ENCODE peak calls at places on chromosome 10, in four cellular contexts. One of them, this sample, is unnamed.

GRCh38 chr10:85319150-85319549 is 990.8 kb downstream of the CCSER2 start:
- DNase-seq in stomach: no peak
- DNase-seq in CD8-positive, alpha-beta memory T cell: no peak
- DNase-seq in aorta: no peak
- DNase-seq in this sample: no peak

GRCh38 chr10:5595591-5596590 is 70.5 kb downstream of the ASB13 start:
- DNase-seq in aorta: peak
- DNase-seq in CD8-positive, alpha-beta memory T cell: no peak
- DNase-seq in stomach: no peak
- DNase-seq in this sample: no peak

GRCh38 chr10:101961591-101962498 is 94.1 kb downstream of the ARMH3 start:
- DNase-seq in stomach: no peak
- DNase-seq in aorta: no peak
- DNase-seq in CD8-positive, alpha-beta memory T cell: no peak
- DNase-seq in this sample: no peak

GRCh38 chr10:61024801-61025201 is 80.8 kb upstream of the RHOBTB1 start:
- DNase-seq in aorta: no peak
- DNase-seq in CD8-positive, alpha-beta memory T cell: no peak
- DNase-seq in stomach: no peak
- DNase-seq in this sample: no peak

GRCh38 chr10:5013385-5013784 is 9.7 kb upstream of the AKR1C2 start:
- DNase-seq in aorta: no peak
- DNase-seq in stomach: no peak
- DNase-seq in CD8-positive, alpha-beta memory T cell: no peak
- DNase-seq in this sample: no peak

GRCh38 chr10:79066460-79067240 is 2.1 kb upstream of the ZMIZ1 start:
- DNase-seq in CD8-positive, alpha-beta memory T cell: no peak
- DNase-seq in aorta: no peak
- DNase-seq in stomach: no peak
- DNase-seq in this sample: peak

GRCh38 chr10:110336111-110336721 is 31.5 kb upstream of the SMNDC1 start:
- DNase-seq in CD8-positive, alpha-beta memory T cell: no peak
- DNase-seq in stomach: no peak
- DNase-seq in aorta: no peak
- DNase-seq in this sample: no peak

GRCh38 chr10:69866688-69867461 is 65.2 kb downstream of the COL13A1 start:
- DNase-seq in CD8-positive, alpha-beta memory T cell: no peak
- DNase-seq in aorta: no peak
- DNase-seq in stomach: peak
- DNase-seq in this sample: peak

GRCh38 chr10:9076066-9076465 is 1021.6 kb downstream of the GATA3 start:
- DNase-seq in stomach: no peak
- DNase-seq in aorta: no peak
- DNase-seq in CD8-positive, alpha-beta memory T cell: no peak
- DNase-seq in this sample: no peak

GRCh38 chr10:133163889-133164815 is 4.1 kb downstream of the KNDC1 start:
- DNase-seq in CD8-positive, alpha-beta memory T cell: no peak
- DNase-seq in stomach: no peak
- DNase-seq in aorta: peak
- DNase-seq in this sample: no peak

GRCh38 chr10:81018898-81019890 is 481.5 kb downstream of the SH2D4B start:
- DNase-seq in CD8-positive, alpha-beta memory T cell: no peak
- DNase-seq in aorta: no peak
- DNase-seq in stomach: no peak
- DNase-seq in this sample: peak

GRCh38 chr10:74738985-74739567 is 87.3 kb upstream of the KAT6B start:
- DNase-seq in aorta: no peak
- DNase-seq in stomach: no peak
- DNase-seq in CD8-positive, alpha-beta memory T cell: peak
- DNase-seq in this sample: peak

GRCh38 chr10:10804998-10805737 is 212.5 kb upstream of the CELF2 start:
- DNase-seq in stomach: no peak
- DNase-seq in CD8-positive, alpha-beta memory T cell: no peak
- DNase-seq in aorta: no peak
- DNase-seq in this sample: no peak

GRCh38 chr10:97333601-97334369 is 744 bp downstream of the FRAT2 start:
- DNase-seq in stomach: peak
- DNase-seq in CD8-positive, alpha-beta memory T cell: peak
- DNase-seq in aorta: peak
- DNase-seq in this sample: peak

GRCh38 chr10:91756286-91756685 is 41.9 kb upstream of the TNKS2 start:
- DNase-seq in CD8-positive, alpha-beta memory T cell: no peak
- DNase-seq in aorta: no peak
- DNase-seq in stomach: no peak
- DNase-seq in this sample: no peak

GRCh38 chr10:95694665-95695064 is 938 bp upstream of the TCTN3 start:
- DNase-seq in CD8-positive, alpha-beta memory T cell: no peak
- DNase-seq in stomach: no peak
- DNase-seq in aorta: no peak
- DNase-seq in this sample: no peak
- H3K4me3 ChIP-seq in CD8-positive, alpha-beta memory T cell: no peak
- H3K4me3 ChIP-seq in stomach: no peak
- H3K4me3 ChIP-seq in aorta: no peak
- H3K4me3 ChIP-seq in this sample: no peak

DNA sequence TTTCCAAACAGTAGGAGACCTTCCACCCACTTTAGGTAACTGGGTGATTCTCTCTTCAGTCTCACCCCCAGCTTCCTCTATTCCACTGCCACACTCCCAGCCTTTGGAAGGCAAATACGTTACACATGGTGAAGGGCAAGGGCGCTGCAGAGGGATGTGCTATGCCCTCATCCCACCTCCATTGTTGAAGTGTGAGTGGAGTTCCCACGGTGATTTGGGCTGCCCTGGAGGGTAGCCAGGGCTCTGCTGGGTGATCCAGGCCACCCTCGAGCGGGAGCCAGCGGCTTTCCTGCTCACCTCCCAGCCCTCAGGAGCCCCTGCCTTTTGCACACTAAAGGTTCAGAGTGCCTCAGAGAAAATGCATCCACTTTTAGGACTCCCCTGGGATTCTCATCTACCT is 181.1 kb downstream of the ZMYND11 start:
- DNase-seq in stomach: no peak
- DNase-seq in CD8-positive, alpha-beta memory T cell: no peak
- DNase-seq in aorta: no peak
- DNase-seq in this sample: no peak
- H3K4me3 ChIP-seq in stomach: no peak
- H3K4me3 ChIP-seq in CD8-positive, alpha-beta memory T cell: no peak
- H3K4me3 ChIP-seq in aorta: no peak
- H3K4me3 ChIP-seq in this sample: no peak

DNA sequence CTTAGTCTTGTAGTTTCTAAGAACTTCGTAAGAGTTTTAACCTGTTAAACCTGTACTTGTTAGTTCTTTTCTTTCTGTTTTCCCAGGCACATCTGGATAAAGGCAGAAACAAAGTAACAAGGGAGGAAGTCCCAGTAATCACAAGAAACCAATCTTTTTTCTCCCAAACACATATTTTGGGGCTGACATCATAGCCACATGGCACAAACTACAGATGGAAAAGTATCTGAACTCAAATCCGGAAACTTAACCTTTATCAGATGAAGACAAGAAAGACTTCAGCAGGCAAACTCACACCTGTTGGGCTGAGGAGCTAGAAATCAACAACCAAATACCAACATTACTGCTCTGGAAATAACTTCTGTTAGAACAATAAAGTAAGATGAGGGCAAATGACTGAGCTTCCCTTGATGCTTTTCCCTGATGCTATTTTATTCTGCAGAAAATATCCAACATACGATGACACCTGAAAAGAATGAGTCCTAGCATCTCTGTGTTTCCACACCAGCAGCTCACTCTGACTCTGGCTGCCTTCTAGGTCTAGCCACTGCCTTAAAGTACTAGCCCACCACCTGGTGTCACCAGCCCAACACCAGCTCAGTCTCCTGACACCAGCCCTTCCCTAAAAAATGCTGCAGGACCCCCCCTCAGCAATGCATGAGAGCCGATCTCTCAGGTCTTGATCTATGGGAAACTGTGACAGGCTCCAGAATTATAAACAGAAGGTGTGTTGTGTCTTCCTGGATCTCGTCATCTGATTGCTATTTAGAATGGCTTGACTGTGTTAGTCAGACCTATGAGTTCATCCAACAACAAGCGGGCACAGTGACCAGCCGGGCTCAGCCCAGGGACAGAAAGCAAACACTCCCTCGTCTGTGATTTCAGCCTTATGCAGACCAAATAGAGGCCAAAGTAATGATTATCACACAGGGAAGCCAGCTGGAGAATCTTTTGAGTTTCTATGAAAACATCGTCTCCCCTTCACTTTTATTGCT is 66.8 kb downstream of the CUBN start:
- DNase-seq in stomach: no peak
- DNase-seq in aorta: peak
- DNase-seq in CD8-positive, alpha-beta memory T cell: no peak
- DNase-seq in this sample: no peak
- H3K4me3 ChIP-seq in stomach: no peak
- H3K4me3 ChIP-seq in aorta: no peak
- H3K4me3 ChIP-seq in CD8-positive, alpha-beta memory T cell: no peak
- H3K4me3 ChIP-seq in this sample: no peak

GRCh38 chr10:43068136-43068395 is 8.8 kb upstream of the RET start:
- DNase-seq in CD8-positive, alpha-beta memory T cell: no peak
- DNase-seq in stomach: no peak
- DNase-seq in aorta: peak
- DNase-seq in this sample: no peak

GRCh38 chr10:43067391-43068135 is 9.3 kb upstream of the RET start:
- DNase-seq in CD8-positive, alpha-beta memory T cell: no peak
- DNase-seq in stomach: no peak
- DNase-seq in aorta: peak
- DNase-seq in this sample: no peak

GRCh38 chr10:43069597-43069996 is 7.3 kb upstream of the RET start:
- DNase-seq in stomach: no peak
- DNase-seq in aorta: peak
- DNase-seq in CD8-positive, alpha-beta memory T cell: no peak
- DNase-seq in this sample: no peak

GRCh38 chr10:43070121-43071085 is 6.5 kb upstream of the RET start:
- DNase-seq in aorta: peak
- DNase-seq in CD8-positive, alpha-beta memory T cell: no peak
- DNase-seq in stomach: no peak
- DNase-seq in this sample: no peak

DNA sequence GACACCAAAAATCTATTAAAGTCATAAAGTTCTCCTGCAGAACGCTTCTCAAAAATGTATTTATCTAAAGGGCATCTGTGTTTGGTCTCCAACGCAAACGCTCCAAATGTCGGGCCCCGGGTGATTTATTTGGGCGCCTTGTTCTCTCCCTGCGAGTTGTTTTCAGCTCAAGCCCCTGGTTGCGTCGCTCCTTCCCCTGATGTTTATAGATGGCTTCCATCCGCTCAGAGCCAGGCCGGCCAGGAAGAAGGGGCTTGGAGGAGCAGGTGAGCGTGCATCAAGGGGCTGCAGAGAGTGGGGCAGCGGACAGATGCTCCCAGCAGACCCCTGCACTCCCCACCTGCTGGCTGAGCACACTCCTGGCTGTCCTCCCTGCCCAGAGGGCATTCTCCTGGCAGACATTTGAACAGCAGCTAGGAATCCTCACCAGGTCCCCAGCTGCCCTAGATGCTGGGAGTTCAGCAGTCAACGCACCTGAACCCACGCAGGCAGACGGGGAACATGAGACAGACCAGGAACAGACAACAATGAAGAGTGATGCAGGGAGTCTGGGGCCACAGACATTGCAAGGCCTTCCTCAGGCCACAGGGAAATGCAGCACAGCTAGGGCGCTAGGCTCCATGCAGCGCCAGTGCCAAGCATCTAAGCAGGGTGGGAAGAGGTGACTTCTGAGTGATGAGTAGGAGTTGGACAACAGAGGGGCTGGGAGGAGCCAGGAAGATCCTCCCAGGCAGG is 7.9 kb upstream of the RET start:
- DNase-seq in CD8-positive, alpha-beta memory T cell: no peak
- DNase-seq in stomach: no peak
- DNase-seq in aorta: peak
- DNase-seq in this sample: no peak
- H3K4me3 ChIP-seq in CD8-positive, alpha-beta memory T cell: no peak
- H3K4me3 ChIP-seq in stomach: no peak
- H3K4me3 ChIP-seq in aorta: no peak
- H3K4me3 ChIP-seq in this sample: no peak